ENCODE peak calls at places on chromosomes 11 and 22, in nine cellular contexts. L, M, G, B, Z, I, C, W and O are unnamed samples.

GRCh38 chr22:44025171-44026065 is 1.3 kb downstream of the PARVB start:
- DNase-seq in L (no peak), Z (no peak), C (no peak), M (no peak), I (no peak), B (peak; percentile 16), W (peak; percentile 63), G (no peak), O (no peak)

GRCh38 chr11:44033411-44033850 is 14.3 kb upstream of the ACCSL start:
- DNase-seq in G (no peak), C (no peak), M (no peak), L (no peak), I (peak; percentile 28), B (no peak), Z (no peak), W (no peak), O (no peak)

GRCh38 chr11:87097582-87097981 is 59.8 kb downstream of the TMEM135 start:
- DNase-seq in B (peak; percentile 29), Z (peak; percentile 35), M (peak; percentile 87), I (no peak), G (peak; percentile 19), W (no peak), C (peak; percentile 19), L (peak; percentile 18), O (no peak)

GRCh38 chr11:95925011-95925410 is 1.1 kb upstream of the MTMR2 start:
- DNase-seq in L (no peak), G (no peak), I (no peak), Z (no peak), B (peak; percentile 23), W (no peak), M (peak; percentile 42), C (peak; percentile 27), O (no peak)

GRCh38 chr22:29334148-29334547 is 18.7 kb upstream of the RASL10A start:
- DNase-seq in Z (no peak), G (no peak), M (no peak), B (no peak), L (no peak), C (no peak), I (no peak), W (no peak), O (no peak)

GRCh38 chr11:109034341-109034696 is 369.4 kb downstream of the DDX10 start:
- DNase-seq in G (no peak), M (no peak), I (no peak), L (no peak), B (peak; percentile 55), Z (no peak), C (no peak), W (no peak), O (no peak)

GRCh38 chr11:9095421-9095820 is 4.0 kb upstream of the SCUBE2 start:
- DNase-seq in W (no peak), L (no peak), M (no peak), G (no peak), I (no peak), B (no peak), Z (no peak), C (no peak), O (no peak)

GRCh38 chr11:128848815-128849455 is 18.2 kb downstream of the KCNJ1 start:
- DNase-seq in L (peak; percentile 60), G (peak; percentile 33), Z (peak; percentile 56), W (no peak), M (peak; percentile 67), I (no peak), B (peak; percentile 60), C (peak; percentile 49), O (peak; percentile 70)

GRCh38 chr11:128874406-128874805 is 7.3 kb upstream of the KCNJ1 start:
- DNase-seq in Z (no peak), B (peak; percentile 16), L (no peak), C (no peak), W (no peak), I (peak; percentile 18), M (no peak), G (no peak), O (no peak)

GRCh38 chr11:78138281-78138680 is 1.1 kb downstream of the ALG8 start:
- DNase-seq in B (peak; percentile 20), I (no peak), L (no peak), M (no peak), G (no peak), C (no peak), Z (no peak), W (no peak), O (no peak)

GRCh38 chr11:57349491-57350274 is 11.5 kb downstream of the P2RX3 start:
- DNase-seq in M (peak; percentile 56), G (peak; percentile 34), C (peak; percentile 26), I (peak; percentile 86), L (peak; percentile 76), B (peak; percentile 55), W (peak; percentile 66), Z (no peak), O (peak; percentile 45)

GRCh38 chr11:34308821-34309585 is 48.8 kb downstream of the ABTB2 start:
- DNase-seq in I (no peak), C (no peak), M (peak; percentile 18), L (no peak), W (peak; percentile 47), G (no peak), B (peak; percentile 88), Z (no peak), O (no peak)

GRCh38 chr11:70926543-70926942 is 325.8 kb downstream of the SHANK2 start:
- DNase-seq in I (no peak), W (no peak), C (no peak), L (no peak), Z (no peak), G (no peak), M (no peak), B (no peak), O (no peak)

GRCh38 chr11:70924108-70924507 is 328.3 kb downstream of the SHANK2 start:
- DNase-seq in W (no peak), Z (no peak), L (no peak), I (no peak), C (no peak), M (no peak), B (no peak), G (no peak), O (no peak)

GRCh38 chr11:70921804-70922203 is 330.6 kb downstream of the SHANK2 start:
- DNase-seq in Z (no peak), I (no peak), C (no peak), M (peak; percentile 26), W (no peak), L (no peak), B (no peak), G (no peak), O (no peak)

GRCh38 chr11:70928854-70929598 is 323.4 kb downstream of the SHANK2 start:
- DNase-seq in W (no peak), B (no peak), C (no peak), I (no peak), L (no peak), G (no peak), Z (no peak), M (no peak), O (no peak)

DNA sequence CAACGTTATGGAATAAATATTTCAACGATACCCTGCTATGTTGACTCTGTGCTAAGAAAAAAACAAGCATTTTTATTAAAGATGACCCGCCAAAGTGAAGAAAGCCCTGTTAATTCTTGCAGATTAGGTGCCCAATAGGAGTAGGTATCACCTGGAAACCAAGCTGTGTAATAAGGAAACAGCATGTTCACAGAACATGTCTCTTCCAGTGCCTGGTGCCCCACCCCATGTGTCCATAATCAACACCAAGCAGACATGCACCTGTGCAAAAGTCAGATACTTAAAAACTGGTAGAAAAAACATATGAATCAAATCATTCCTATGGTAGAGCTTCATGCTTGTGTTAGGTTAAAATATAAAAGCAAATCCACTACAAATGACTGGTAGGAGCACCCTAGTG is 327.1 kb downstream of the SHANK2 start:
- DNase-seq in L (no peak), I (no peak), M (no peak), B (no peak), Z (no peak), C (no peak), W (no peak), G (no peak), O (no peak)
- H3K9me3 ChIP-seq in L (peaks cover 14% of the 10 kb centered on the region), I (peaks cover 12% of the 10 kb centered on the region), M (peaks cover 39% of the 10 kb centered on the region), B (no peaks in the 10 kb centered on the region), Z (peaks cover 20% of the 10 kb centered on the region), C (peaks cover 4% of the 10 kb centered on the region), W (peaks cover 35% of the 10 kb centered on the region), G (no peaks in the 10 kb centered on the region), O (no peaks in the 10 kb centered on the region)

DNA sequence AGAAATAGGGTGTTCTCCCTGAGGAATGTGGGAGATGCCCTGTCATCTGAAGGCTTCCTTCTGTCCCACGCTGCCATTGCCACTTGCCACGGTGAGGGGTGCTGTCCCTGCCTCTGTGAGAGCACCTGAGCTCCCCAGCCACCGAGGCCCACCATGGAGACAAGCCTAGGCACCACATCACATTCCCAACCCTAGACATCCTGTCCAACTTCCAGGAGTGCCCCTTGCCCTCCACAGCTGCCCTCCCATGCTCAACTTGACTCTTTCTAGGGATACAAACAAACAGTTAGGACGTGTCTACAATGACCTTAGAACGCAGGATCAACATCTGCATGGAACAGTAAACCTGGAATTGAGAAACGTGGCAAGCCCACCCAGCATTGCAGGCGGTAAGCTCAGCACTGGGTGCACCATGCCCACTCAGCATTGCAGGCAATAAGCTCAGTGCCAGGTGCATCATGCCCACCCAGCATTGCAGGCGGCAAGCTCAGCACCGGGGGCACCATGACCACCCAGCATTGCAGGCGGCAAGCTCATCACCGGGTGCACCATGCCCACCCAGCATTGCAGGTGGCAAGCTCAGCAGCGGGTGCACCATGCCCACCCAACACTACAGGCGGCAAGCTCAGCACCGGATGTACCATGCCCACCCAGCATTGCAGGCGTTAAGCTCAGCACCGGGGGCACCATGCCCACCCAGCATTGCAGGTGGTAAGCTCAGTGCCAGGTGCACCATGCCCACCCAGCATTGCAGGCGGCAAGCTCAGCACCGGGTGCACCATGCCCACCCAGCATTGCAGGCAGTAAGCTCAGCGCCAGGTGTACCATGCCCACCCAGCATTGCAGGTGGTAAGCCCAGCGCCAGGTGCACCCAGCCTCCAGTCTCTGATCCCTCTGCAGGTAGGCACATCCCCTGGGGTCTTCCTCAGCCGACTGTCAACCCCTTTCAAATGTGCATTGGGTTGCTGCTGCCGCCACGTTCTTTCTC is 1463.9 kb downstream of the TBC1D22A start:
- DNase-seq in C (no peak), B (no peak), I (no peak), G (no peak), Z (no peak), W (no peak), L (no peak), M (no peak), O (no peak)
- H3K9me3 ChIP-seq in C (peaks cover 4% of the 10 kb centered on the region), B (no peaks in the 10 kb centered on the region), I (no peaks in the 10 kb centered on the region), G (no peaks in the 10 kb centered on the region), Z (no peaks in the 10 kb centered on the region), W (peaks cover 2% of the 10 kb centered on the region), L (no peaks in the 10 kb centered on the region), M (no peaks in the 10 kb centered on the region), O (no peaks in the 10 kb centered on the region)

GRCh38 chr22:47618611-47619010 is 856.2 kb downstream of the TBC1D22A start:
- DNase-seq in G (no peak), I (peak; percentile 59), L (no peak), C (no peak), Z (no peak), W (no peak), M (no peak), B (no peak), O (no peak)
- H3K9me3 ChIP-seq in G (no peaks in the 10 kb centered on the region), I (no peaks in the 10 kb centered on the region), L (no peaks in the 10 kb centered on the region), C (no peaks in the 10 kb centered on the region), Z (no peaks in the 10 kb centered on the region), W (peaks cover 2% of the 10 kb centered on the region), M (no peaks in the 10 kb centered on the region), B (no peaks in the 10 kb centered on the region), O (no peaks in the 10 kb centered on the region)

DNA sequence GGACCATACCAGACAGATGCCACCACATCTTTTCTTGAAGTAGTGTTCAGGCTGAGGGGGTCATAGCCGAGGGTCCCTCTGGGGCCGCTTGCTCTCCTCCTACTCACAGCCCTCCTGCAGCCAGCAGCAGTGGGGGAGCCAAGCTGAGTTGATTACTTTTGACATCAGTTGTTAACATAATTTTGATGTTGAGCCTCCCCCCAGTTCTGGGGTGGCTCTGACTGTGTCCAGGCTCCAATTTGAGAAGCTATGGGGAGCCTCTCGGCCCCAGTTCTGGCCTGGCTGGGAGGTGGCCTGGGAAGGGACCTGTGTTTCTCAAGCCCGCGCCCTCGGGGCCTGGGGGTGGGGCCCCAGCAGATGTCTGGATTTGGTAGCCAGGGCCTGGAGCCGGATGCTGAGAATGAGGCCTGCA is 48.0 kb downstream of the KCNQ1OT1 start:
- DNase-seq in Z (no peak), W (no peak), B (no peak), L (no peak), C (no peak), M (no peak), G (no peak), I (no peak), O (no peak)
- H3K9me3 ChIP-seq in Z (peaks cover 48% of the 10 kb centered on the region), W (peaks cover 60% of the 10 kb centered on the region), B (peaks cover 4% of the 10 kb centered on the region), L (peaks cover 47% of the 10 kb centered on the region), C (peaks cover 5% of the 10 kb centered on the region), M (peaks cover 86% of the 10 kb centered on the region), G (peaks cover 7% of the 10 kb centered on the region), I (peaks cover 18% of the 10 kb centered on the region), O (peaks cover 3% of the 10 kb centered on the region)